ENCODE peak calls at places on chromosomes 16 and 17, in seven cellular contexts. One of them, this sample, is unnamed. For H3K4me1, the result is how much of the 10 kb centered on the place peaks cover.

GRCh38 chr17:41812176-41813038 is at the start of gene FKBP10:
- DNase-seq in prostate gland: peak
- DNase-seq in heart right ventricle: peak
- DNase-seq in psoas muscle: peak
- DNase-seq in IMR-90: peak
- DNase-seq in tibial nerve: peak
- DNase-seq in neural progenitor cell: peak
- DNase-seq in this sample: no peak

GRCh38 chr16:87080571-87081167 is 236.5 kb downstream of the C16orf95 start:
- DNase-seq in prostate gland: no peak
- DNase-seq in tibial nerve: no peak
- DNase-seq in neural progenitor cell: no peak
- DNase-seq in IMR-90: no peak
- DNase-seq in psoas muscle: no peak
- DNase-seq in heart right ventricle: no peak
- DNase-seq in this sample: no peak

GRCh38 chr17:70961341-70961740 is 792.0 kb downstream of the KCNJ2 start:
- DNase-seq in IMR-90: peak
- DNase-seq in prostate gland: no peak
- DNase-seq in psoas muscle: no peak
- DNase-seq in heart right ventricle: no peak
- DNase-seq in tibial nerve: no peak
- DNase-seq in neural progenitor cell: no peak
- DNase-seq in this sample: no peak

GRCh38 chr17:46097497-46097896 is 95.7 kb downstream of the KANSL1 start:
- DNase-seq in heart right ventricle: no peak
- DNase-seq in IMR-90: peak
- DNase-seq in neural progenitor cell: no peak
- DNase-seq in psoas muscle: no peak
- DNase-seq in prostate gland: no peak
- DNase-seq in tibial nerve: no peak
- DNase-seq in this sample: no peak

GRCh38 chr17:51000835-51001638 is 119.6 kb downstream of the SPAG9 start:
- DNase-seq in neural progenitor cell: peak
- DNase-seq in psoas muscle: no peak
- DNase-seq in tibial nerve: no peak
- DNase-seq in prostate gland: peak
- DNase-seq in heart right ventricle: peak
- DNase-seq in IMR-90: peak
- DNase-seq in this sample: peak

GRCh38 chr16:9597967-9598730 is 506.7 kb downstream of the HAPSTR1 start:
- DNase-seq in prostate gland: no peak
- DNase-seq in heart right ventricle: no peak
- DNase-seq in tibial nerve: no peak
- DNase-seq in IMR-90: no peak
- DNase-seq in psoas muscle: no peak
- DNase-seq in neural progenitor cell: no peak
- DNase-seq in this sample: no peak

GRCh38 chr17:43840814-43841213 is 6.2 kb upstream of the CD300LG start:
- DNase-seq in IMR-90: peak
- DNase-seq in prostate gland: no peak
- DNase-seq in psoas muscle: no peak
- DNase-seq in heart right ventricle: no peak
- DNase-seq in tibial nerve: no peak
- DNase-seq in neural progenitor cell: peak
- DNase-seq in this sample: no peak

GRCh38 chr17:37671813-37672544 is 28.7 kb upstream of the DDX52 start:
- DNase-seq in neural progenitor cell: no peak
- DNase-seq in psoas muscle: no peak
- DNase-seq in tibial nerve: no peak
- DNase-seq in IMR-90: peak
- DNase-seq in prostate gland: no peak
- DNase-seq in heart right ventricle: no peak
- DNase-seq in this sample: no peak

GRCh38 chr16:8885674-8886592 is 3.8 kb downstream of the LITAFD start:
- DNase-seq in IMR-90: peak
- DNase-seq in psoas muscle: peak
- DNase-seq in prostate gland: no peak
- DNase-seq in neural progenitor cell: peak
- DNase-seq in heart right ventricle: no peak
- DNase-seq in tibial nerve: no peak
- DNase-seq in this sample: no peak

GRCh38 chr16:57282510-57283213 is 1.8 kb downstream of the PLLP start:
- DNase-seq in psoas muscle: no peak
- DNase-seq in tibial nerve: no peak
- DNase-seq in heart right ventricle: no peak
- DNase-seq in neural progenitor cell: no peak
- DNase-seq in IMR-90: no peak
- DNase-seq in prostate gland: no peak
- DNase-seq in this sample: no peak

GRCh38 chr17:46003907-46004748 is 5.1 kb downstream of the STH start:
- DNase-seq in heart right ventricle: peak
- DNase-seq in psoas muscle: peak
- DNase-seq in neural progenitor cell: no peak
- DNase-seq in prostate gland: peak
- DNase-seq in tibial nerve: no peak
- DNase-seq in IMR-90: peak
- DNase-seq in this sample: no peak

GRCh38 chr16:71327720-71328119 is 30.8 kb upstream of the CALB2 start:
- DNase-seq in prostate gland: no peak
- DNase-seq in IMR-90: no peak
- DNase-seq in tibial nerve: no peak
- DNase-seq in neural progenitor cell: no peak
- DNase-seq in psoas muscle: no peak
- DNase-seq in heart right ventricle: no peak
- DNase-seq in this sample: no peak

GRCh38 chr16:3129137-3130131 is 5.4 kb upstream of the ZNF213 start:
- DNase-seq in neural progenitor cell: peak
- DNase-seq in heart right ventricle: peak
- DNase-seq in IMR-90: peak
- DNase-seq in prostate gland: peak
- DNase-seq in psoas muscle: peak
- DNase-seq in tibial nerve: peak
- DNase-seq in this sample: peak
- H3K4me1 ChIP-seq in neural progenitor cell: under half
- H3K4me1 ChIP-seq in heart right ventricle: under half
- H3K4me1 ChIP-seq in IMR-90: under half
- H3K4me1 ChIP-seq in prostate gland: under half
- H3K4me1 ChIP-seq in psoas muscle: under half
- H3K4me1 ChIP-seq in tibial nerve: under half
- H3K4me1 ChIP-seq in this sample: under half

DNA sequence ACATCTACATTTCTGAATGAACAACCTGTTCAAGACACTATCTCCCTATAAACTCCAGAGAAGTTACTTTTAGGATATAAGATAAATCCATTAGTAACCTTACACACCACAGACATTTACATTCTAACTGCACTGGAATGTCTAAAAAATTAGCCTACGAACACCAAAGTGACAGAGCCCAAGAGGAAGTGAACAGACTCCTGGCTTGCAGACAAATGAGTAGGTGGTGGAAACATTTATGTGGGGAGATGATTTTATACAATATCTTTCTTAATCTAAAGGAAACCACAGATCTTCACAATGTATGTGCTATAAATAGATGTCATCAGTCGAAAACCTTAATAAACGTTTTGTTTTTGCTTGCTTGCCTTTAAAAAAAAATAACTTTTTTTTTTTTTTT is 18.8 kb downstream of the ZNF652 start:
- DNase-seq in IMR-90: peak
- DNase-seq in prostate gland: no peak
- DNase-seq in tibial nerve: no peak
- DNase-seq in neural progenitor cell: no peak
- DNase-seq in heart right ventricle: no peak
- DNase-seq in psoas muscle: no peak
- DNase-seq in this sample: no peak
- H3K4me3 ChIP-seq in IMR-90: no peak
- H3K4me3 ChIP-seq in prostate gland: no peak
- H3K4me3 ChIP-seq in tibial nerve: no peak
- H3K4me3 ChIP-seq in neural progenitor cell: no peak
- H3K4me3 ChIP-seq in heart right ventricle: no peak
- H3K4me3 ChIP-seq in psoas muscle: no peak
- H3K4me3 ChIP-seq in this sample: peak

DNA sequence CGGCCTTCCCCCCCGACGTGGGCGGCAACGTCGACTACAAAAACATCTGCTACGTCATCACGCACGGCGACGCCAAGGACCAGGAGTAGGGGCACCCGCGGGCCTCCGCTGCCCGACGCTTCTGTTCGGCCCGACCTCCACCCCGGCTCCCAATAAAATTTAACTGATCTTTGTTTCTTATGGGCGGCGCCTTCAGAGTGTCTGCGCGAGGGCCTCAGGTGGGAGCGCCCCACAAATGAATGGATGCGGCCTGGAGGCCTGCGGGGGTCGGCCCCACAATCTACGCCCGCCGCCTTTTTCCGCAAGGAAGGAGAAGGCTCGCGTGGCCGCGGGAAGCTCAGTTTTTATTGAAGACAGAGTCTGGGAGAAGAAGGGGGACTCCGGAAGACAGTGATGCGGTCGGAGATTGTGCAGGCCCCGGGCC is 3.2 kb downstream of the MYL11 start:
- DNase-seq in neural progenitor cell: peak
- DNase-seq in tibial nerve: peak
- DNase-seq in IMR-90: peak
- DNase-seq in psoas muscle: peak
- DNase-seq in heart right ventricle: peak
- DNase-seq in prostate gland: peak
- DNase-seq in this sample: peak
- H3K4me1 ChIP-seq in neural progenitor cell: under half
- H3K4me1 ChIP-seq in tibial nerve: under half
- H3K4me1 ChIP-seq in IMR-90: under half
- H3K4me1 ChIP-seq in psoas muscle: under half
- H3K4me1 ChIP-seq in heart right ventricle: under half
- H3K4me1 ChIP-seq in prostate gland: under half
- H3K4me1 ChIP-seq in this sample: half or more

DNA sequence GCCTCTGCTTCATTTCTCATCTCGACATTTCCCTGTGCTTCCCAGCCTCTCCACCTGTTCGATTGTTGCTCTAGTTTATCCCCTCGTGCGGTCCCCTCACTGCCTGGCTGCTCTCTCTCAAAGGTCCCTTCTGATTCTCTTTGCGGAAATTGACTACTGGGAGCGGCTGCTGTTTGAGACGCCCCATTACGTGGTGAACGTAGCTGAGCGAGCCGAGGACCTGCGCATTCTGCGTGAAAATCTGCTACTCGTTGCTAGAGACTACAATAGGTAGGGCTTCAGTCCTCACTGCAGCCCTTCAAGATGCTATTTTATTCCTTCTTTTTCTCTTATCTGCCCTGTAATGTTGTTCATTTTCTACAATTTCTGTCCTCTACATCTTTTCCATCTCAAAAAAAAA is 39.4 kb downstream of the DNAH2 start:
- DNase-seq in tibial nerve: no peak
- DNase-seq in neural progenitor cell: no peak
- DNase-seq in psoas muscle: no peak
- DNase-seq in IMR-90: no peak
- DNase-seq in heart right ventricle: no peak
- DNase-seq in prostate gland: no peak
- DNase-seq in this sample: no peak
- H3K4me3 ChIP-seq in tibial nerve: no peak
- H3K4me3 ChIP-seq in neural progenitor cell: no peak
- H3K4me3 ChIP-seq in psoas muscle: no peak
- H3K4me3 ChIP-seq in IMR-90: no peak
- H3K4me3 ChIP-seq in heart right ventricle: no peak
- H3K4me3 ChIP-seq in prostate gland: no peak
- H3K4me3 ChIP-seq in this sample: no peak

GRCh38 chr17:17019891-17020456 is 22.3 kb upstream of the MPRIP start:
- DNase-seq in tibial nerve: no peak
- DNase-seq in heart right ventricle: no peak
- DNase-seq in prostate gland: peak
- DNase-seq in neural progenitor cell: no peak
- DNase-seq in IMR-90: no peak
- DNase-seq in psoas muscle: peak
- DNase-seq in this sample: no peak

GRCh38 chr17:17019430-17019762 is 22.9 kb upstream of the MPRIP start:
- DNase-seq in prostate gland: no peak
- DNase-seq in tibial nerve: no peak
- DNase-seq in IMR-90: no peak
- DNase-seq in neural progenitor cell: no peak
- DNase-seq in heart right ventricle: no peak
- DNase-seq in psoas muscle: no peak
- DNase-seq in this sample: no peak

GRCh38 chr17:17017343-17018014 is 24.8 kb upstream of the MPRIP start:
- DNase-seq in heart right ventricle: no peak
- DNase-seq in psoas muscle: peak
- DNase-seq in neural progenitor cell: no peak
- DNase-seq in tibial nerve: no peak
- DNase-seq in prostate gland: no peak
- DNase-seq in IMR-90: no peak
- DNase-seq in this sample: no peak

GRCh38 chr17:17018612-17019429 is 23.4 kb upstream of the MPRIP start:
- DNase-seq in neural progenitor cell: no peak
- DNase-seq in IMR-90: no peak
- DNase-seq in heart right ventricle: no peak
- DNase-seq in tibial nerve: no peak
- DNase-seq in prostate gland: peak
- DNase-seq in psoas muscle: no peak
- DNase-seq in this sample: no peak

DNA sequence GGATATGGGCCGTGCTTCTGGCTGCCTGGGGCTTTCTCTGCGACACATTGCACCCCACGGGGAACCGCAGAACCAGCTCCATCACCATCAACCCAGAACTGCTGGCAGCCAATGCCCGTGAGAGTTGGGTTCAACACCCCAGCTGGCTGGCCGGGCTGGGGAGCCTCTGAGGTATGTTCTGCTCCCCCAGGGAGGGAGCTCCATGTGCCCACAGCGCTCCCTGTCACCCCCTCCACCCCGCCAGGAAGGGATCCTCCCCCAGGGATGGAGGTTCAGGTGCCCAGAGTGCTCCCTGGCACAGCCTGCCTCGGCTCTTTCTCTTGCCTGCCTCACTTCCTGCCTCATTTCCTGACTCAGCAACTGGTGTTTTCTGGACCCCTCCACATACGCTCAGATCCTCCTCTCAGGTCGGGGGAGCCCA is 24.2 kb upstream of the MPRIP start:
- DNase-seq in psoas muscle: peak
- DNase-seq in tibial nerve: no peak
- DNase-seq in neural progenitor cell: no peak
- DNase-seq in prostate gland: no peak
- DNase-seq in heart right ventricle: no peak
- DNase-seq in IMR-90: no peak
- DNase-seq in this sample: peak
- H3K4me1 ChIP-seq in psoas muscle: under half
- H3K4me1 ChIP-seq in tibial nerve: under half
- H3K4me1 ChIP-seq in neural progenitor cell: under half
- H3K4me1 ChIP-seq in prostate gland: under half
- H3K4me1 ChIP-seq in heart right ventricle: under half
- H3K4me1 ChIP-seq in IMR-90: under half
- H3K4me1 ChIP-seq in this sample: under half